ENCODE peak calls at places on chromosomes 4 and X, in four cellular contexts. One of them, this sample, is unnamed. For H3K4me1, the result is how much of the 10 kb centered on the place peaks cover.

GRCh38 chrX:95754411-95754810 is 930.2 kb upstream of the DIAPH2 start:
- DNase-seq in heart left ventricle: no peak
- DNase-seq in CD4-positive, alpha-beta memory T cell: no peak
- DNase-seq in right atrium auricular region: no peak
- DNase-seq in this sample: no peak

GRCh38 chr4:105633241-105633640 is 75.2 kb downstream of the INTS12 start:
- DNase-seq in heart left ventricle: no peak
- DNase-seq in CD4-positive, alpha-beta memory T cell: no peak
- DNase-seq in right atrium auricular region: no peak
- DNase-seq in this sample: no peak

GRCh38 chr4:168374772-168375523 is 56.4 kb upstream of the DDX60 start:
- DNase-seq in CD4-positive, alpha-beta memory T cell: no peak
- DNase-seq in heart left ventricle: no peak
- DNase-seq in right atrium auricular region: no peak
- DNase-seq in this sample: no peak

GRCh38 chr4:13533670-13534343 is 10.5 kb downstream of the NKX3-2 start:
- DNase-seq in heart left ventricle: no peak
- DNase-seq in CD4-positive, alpha-beta memory T cell: no peak
- DNase-seq in right atrium auricular region: no peak
- DNase-seq in this sample: no peak

GRCh38 chr4:140037353-140038030 is 116.5 kb downstream of the MAML3 start:
- DNase-seq in CD4-positive, alpha-beta memory T cell: no peak
- DNase-seq in heart left ventricle: no peak
- DNase-seq in right atrium auricular region: no peak
- DNase-seq in this sample: peak

GRCh38 chr4:165208322-165208652 is 926 bp downstream of the KLHL2 start:
- DNase-seq in heart left ventricle: no peak
- DNase-seq in right atrium auricular region: no peak
- DNase-seq in CD4-positive, alpha-beta memory T cell: peak
- DNase-seq in this sample: no peak

GRCh38 chr4:113584407-113585150 is 177.0 kb downstream of the CAMK2D start:
- DNase-seq in heart left ventricle: peak
- DNase-seq in CD4-positive, alpha-beta memory T cell: no peak
- DNase-seq in right atrium auricular region: no peak
- DNase-seq in this sample: no peak

GRCh38 chr4:12319765-12320164 is 891.1 kb upstream of the HS3ST1 start:
- DNase-seq in heart left ventricle: no peak
- DNase-seq in CD4-positive, alpha-beta memory T cell: no peak
- DNase-seq in right atrium auricular region: no peak
- DNase-seq in this sample: no peak

GRCh38 chr4:168845897-168846296 is 164.2 kb downstream of the CBR4 start:
- DNase-seq in heart left ventricle: no peak
- DNase-seq in right atrium auricular region: no peak
- DNase-seq in CD4-positive, alpha-beta memory T cell: no peak
- DNase-seq in this sample: no peak

GRCh38 chr4:27048350-27049100 is 187.9 kb downstream of the STIM2 start:
- DNase-seq in CD4-positive, alpha-beta memory T cell: peak
- DNase-seq in right atrium auricular region: no peak
- DNase-seq in heart left ventricle: no peak
- DNase-seq in this sample: peak

GRCh38 chr4:132737344-132737743 is 411.8 kb upstream of the PCDH10 start:
- DNase-seq in right atrium auricular region: no peak
- DNase-seq in heart left ventricle: no peak
- DNase-seq in CD4-positive, alpha-beta memory T cell: no peak
- DNase-seq in this sample: no peak

GRCh38 chrX:130097507-130098201 is 12.6 kb downstream of the ELF4 start:
- DNase-seq in CD4-positive, alpha-beta memory T cell: peak
- DNase-seq in right atrium auricular region: no peak
- DNase-seq in heart left ventricle: peak
- DNase-seq in this sample: no peak

GRCh38 chrX:151729056-151729725 is 5.4 kb upstream of the CNGA2 start:
- DNase-seq in heart left ventricle: no peak
- DNase-seq in right atrium auricular region: no peak
- DNase-seq in CD4-positive, alpha-beta memory T cell: no peak
- DNase-seq in this sample: no peak

GRCh38 chrX:88789825-88790224 is 42.8 kb downstream of the CPXCR1 start:
- DNase-seq in heart left ventricle: no peak
- DNase-seq in CD4-positive, alpha-beta memory T cell: no peak
- DNase-seq in right atrium auricular region: no peak
- DNase-seq in this sample: no peak

GRCh38 chr4:184382189-184382846 is 92.0 kb downstream of the IRF2 start:
- DNase-seq in right atrium auricular region: no peak
- DNase-seq in CD4-positive, alpha-beta memory T cell: no peak
- DNase-seq in heart left ventricle: no peak
- DNase-seq in this sample: no peak

GRCh38 chrX:2677764-2678163 is 13.3 kb upstream of the CD99 start:
- DNase-seq in right atrium auricular region: peak
- DNase-seq in CD4-positive, alpha-beta memory T cell: no peak
- DNase-seq in heart left ventricle: peak
- DNase-seq in this sample: peak

GRCh38 chrX:50180073-50180940 is 20.5 kb downstream of the AKAP4 start:
- DNase-seq in CD4-positive, alpha-beta memory T cell: no peak
- DNase-seq in right atrium auricular region: no peak
- DNase-seq in heart left ventricle: no peak
- DNase-seq in this sample: no peak

GRCh38 chr4:108775921-108776320 is 13.1 kb upstream of the ETNPPL start:
- DNase-seq in heart left ventricle: no peak
- DNase-seq in right atrium auricular region: no peak
- DNase-seq in CD4-positive, alpha-beta memory T cell: no peak
- DNase-seq in this sample: no peak

GRCh38 chr4:119000400-119000799 is 111.7 kb downstream of the SYNPO2 start:
- DNase-seq in CD4-positive, alpha-beta memory T cell: no peak
- DNase-seq in heart left ventricle: peak
- DNase-seq in right atrium auricular region: no peak
- DNase-seq in this sample: no peak

GRCh38 chrX:119573840-119574393 is 446 bp upstream of the UBE2A start:
- DNase-seq in CD4-positive, alpha-beta memory T cell: no peak
- DNase-seq in heart left ventricle: no peak
- DNase-seq in right atrium auricular region: no peak
- DNase-seq in this sample: no peak

GRCh38 chr4:87017580-87018061 is 82.8 kb downstream of the AFF1 start:
- DNase-seq in right atrium auricular region: no peak
- DNase-seq in heart left ventricle: no peak
- DNase-seq in CD4-positive, alpha-beta memory T cell: no peak
- DNase-seq in this sample: no peak

GRCh38 chr4:78864405-78865024 is 74.7 kb downstream of the PAQR3 start:
- DNase-seq in CD4-positive, alpha-beta memory T cell: peak
- DNase-seq in right atrium auricular region: no peak
- DNase-seq in heart left ventricle: no peak
- DNase-seq in this sample: no peak

GRCh38 chr4:128371004-128371777 is 83.6 kb upstream of the PGRMC2 start:
- DNase-seq in heart left ventricle: no peak
- DNase-seq in right atrium auricular region: no peak
- DNase-seq in CD4-positive, alpha-beta memory T cell: no peak
- DNase-seq in this sample: no peak

GRCh38 chr4:136864580-136865185 is 667.6 kb downstream of the PCDH18 start:
- DNase-seq in right atrium auricular region: no peak
- DNase-seq in CD4-positive, alpha-beta memory T cell: peak
- DNase-seq in heart left ventricle: no peak
- DNase-seq in this sample: no peak

GRCh38 chr4:73446336-73446938 is 10.4 kb downstream of the AFP start:
- DNase-seq in heart left ventricle: no peak
- DNase-seq in right atrium auricular region: no peak
- DNase-seq in CD4-positive, alpha-beta memory T cell: peak
- DNase-seq in this sample: no peak

GRCh38 chr4:99844048-99844447 is 27.4 kb downstream of the DAPP1 start:
- DNase-seq in CD4-positive, alpha-beta memory T cell: no peak
- DNase-seq in right atrium auricular region: no peak
- DNase-seq in heart left ventricle: no peak
- DNase-seq in this sample: no peak

GRCh38 chr4:30538794-30539193 is 181.4 kb upstream of the PCDH7 start:
- DNase-seq in right atrium auricular region: no peak
- DNase-seq in CD4-positive, alpha-beta memory T cell: no peak
- DNase-seq in heart left ventricle: no peak
- DNase-seq in this sample: no peak

DNA sequence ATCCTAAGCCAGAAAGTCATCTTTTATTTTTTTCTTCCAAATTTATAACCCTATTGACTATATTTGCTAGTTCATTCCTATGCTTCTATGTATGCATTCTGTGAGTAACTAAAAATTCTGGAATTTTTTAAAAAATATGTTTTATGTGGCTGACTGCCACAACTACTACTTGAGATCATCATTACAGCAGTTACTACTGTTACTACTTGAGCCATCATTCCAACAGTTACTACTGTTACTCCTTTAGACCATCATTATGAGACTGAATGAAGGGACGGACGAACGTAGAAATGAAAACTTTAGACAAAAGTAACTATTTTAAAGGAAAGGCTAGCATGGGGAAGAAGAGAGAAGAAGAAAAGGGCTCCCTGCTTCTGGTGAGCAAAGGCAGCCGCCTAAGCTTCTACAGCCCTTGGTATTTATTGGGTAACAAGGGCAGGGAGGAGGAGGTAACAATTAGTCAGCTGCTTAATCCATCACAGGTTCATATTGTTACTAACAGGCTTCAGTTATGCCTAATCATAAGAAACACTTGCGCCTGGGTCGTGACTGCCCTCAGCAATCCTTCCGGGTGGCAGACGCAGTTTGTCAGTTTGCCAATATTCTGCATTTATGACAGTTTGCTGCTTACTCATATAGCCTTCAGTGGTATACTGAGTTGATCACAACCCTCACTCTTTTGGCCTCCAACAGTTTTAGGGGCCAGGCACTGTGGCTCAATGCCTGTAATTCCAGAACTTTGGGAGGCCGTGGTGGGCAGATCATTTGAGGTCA is 80.5 kb downstream of the PDLIM5 start:
- DNase-seq in CD4-positive, alpha-beta memory T cell: no peak
- DNase-seq in heart left ventricle: no peak
- DNase-seq in right atrium auricular region: no peak
- DNase-seq in this sample: peak
- H3K27ac ChIP-seq in CD4-positive, alpha-beta memory T cell: no peak
- H3K27ac ChIP-seq in heart left ventricle: no peak
- H3K27ac ChIP-seq in right atrium auricular region: peak
- H3K27ac ChIP-seq in this sample: peak

GRCh38 chr4:9942921-9943600 is 78.2 kb downstream of the SLC2A9 start:
- DNase-seq in right atrium auricular region: no peak
- DNase-seq in heart left ventricle: no peak
- DNase-seq in CD4-positive, alpha-beta memory T cell: no peak
- DNase-seq in this sample: no peak
- H3K4me3 ChIP-seq in right atrium auricular region: no peak
- H3K4me3 ChIP-seq in heart left ventricle: no peak
- H3K4me3 ChIP-seq in CD4-positive, alpha-beta memory T cell: no peak
- H3K4me3 ChIP-seq in this sample: no peak

DNA sequence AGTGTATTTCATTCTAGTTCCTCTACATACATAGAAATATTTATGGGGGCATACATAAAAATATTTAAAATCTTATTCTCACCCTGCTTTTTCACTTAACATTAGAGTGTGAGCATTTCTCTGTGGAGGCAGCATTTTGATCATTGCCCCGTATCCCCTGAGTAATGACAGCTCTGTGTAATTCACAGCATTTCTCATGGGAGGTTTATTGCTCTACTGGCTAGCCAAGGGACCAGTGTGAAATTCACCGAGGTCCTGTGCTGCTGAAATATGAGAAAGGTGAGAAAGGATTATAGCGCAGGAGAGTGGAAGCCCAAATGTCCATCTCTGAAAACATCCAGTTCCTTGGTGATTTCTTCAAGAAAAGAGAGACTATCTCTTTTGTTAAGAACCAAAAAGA is 22.9 kb downstream of the PDGFC start:
- DNase-seq in right atrium auricular region: no peak
- DNase-seq in CD4-positive, alpha-beta memory T cell: no peak
- DNase-seq in heart left ventricle: no peak
- DNase-seq in this sample: no peak
- H3K4me1 ChIP-seq in right atrium auricular region: under half
- H3K4me1 ChIP-seq in CD4-positive, alpha-beta memory T cell: under half
- H3K4me1 ChIP-seq in heart left ventricle: half or more
- H3K4me1 ChIP-seq in this sample: half or more

GRCh38 chrX:66632986-66633385 is 5.9 kb downstream of the EDA2R start:
- DNase-seq in heart left ventricle: no peak
- DNase-seq in CD4-positive, alpha-beta memory T cell: no peak
- DNase-seq in right atrium auricular region: no peak
- DNase-seq in this sample: peak

GRCh38 chrX:66633541-66633940 is 5.3 kb downstream of the EDA2R start:
- DNase-seq in CD4-positive, alpha-beta memory T cell: no peak
- DNase-seq in right atrium auricular region: no peak
- DNase-seq in heart left ventricle: no peak
- DNase-seq in this sample: no peak

GRCh38 chrX:66635360-66635759 is 3.5 kb downstream of the EDA2R start:
- DNase-seq in CD4-positive, alpha-beta memory T cell: no peak
- DNase-seq in heart left ventricle: no peak
- DNase-seq in right atrium auricular region: no peak
- DNase-seq in this sample: peak

GRCh38 chrX:66634272-66634671 is 4.6 kb downstream of the EDA2R start:
- DNase-seq in heart left ventricle: no peak
- DNase-seq in CD4-positive, alpha-beta memory T cell: no peak
- DNase-seq in right atrium auricular region: no peak
- DNase-seq in this sample: no peak

DNA sequence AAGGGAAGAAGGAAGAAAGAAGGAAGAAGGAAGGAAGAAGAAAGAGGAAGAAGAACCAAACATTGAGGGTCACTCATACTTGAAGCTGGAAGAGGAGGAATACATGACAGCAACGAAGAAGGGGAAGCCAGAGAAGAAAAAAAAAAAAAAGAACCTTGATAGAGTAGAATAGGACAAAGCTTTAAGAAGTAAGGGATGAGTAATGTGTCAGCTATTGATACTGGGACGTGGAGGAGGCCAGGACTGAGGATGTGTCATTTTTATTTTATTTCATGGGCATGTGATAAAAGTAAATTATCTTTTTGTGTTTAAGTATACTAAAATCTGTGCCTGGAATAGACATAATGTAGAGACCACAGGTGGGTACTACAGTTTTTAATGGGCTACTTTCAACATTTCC is 6.4 kb downstream of the EDA2R start:
- DNase-seq in heart left ventricle: no peak
- DNase-seq in CD4-positive, alpha-beta memory T cell: no peak
- DNase-seq in right atrium auricular region: no peak
- DNase-seq in this sample: no peak
- H3K27ac ChIP-seq in heart left ventricle: no peak
- H3K27ac ChIP-seq in CD4-positive, alpha-beta memory T cell: no peak
- H3K27ac ChIP-seq in right atrium auricular region: no peak
- H3K27ac ChIP-seq in this sample: peak

This sample was measured in SJSA1.